ENCODE peak calls at places on chromosomes 12 and 14, in six cellular contexts. R, B, O, D, M and U are unnamed samples.

GRCh38 chr12:57483466-57483865 is 3.8 kb upstream of the ARHGAP9 start:
- DNase-seq in R (no peak), B (no peak), O (no peak), D (peak; percentile 56), M (peak; percentile 44), U (no peak)

GRCh38 chr12:92411687-92412086 is 266.0 kb upstream of the BTG1 start:
- DNase-seq in O (no peak), M (no peak), B (no peak), R (no peak), D (no peak), U (no peak)

GRCh38 chr12:52395761-52396434 is 10.2 kb downstream of the KRT82 start:
- DNase-seq in M (no peak), D (no peak), O (no peak), B (no peak), R (peak; percentile 45), U (no peak)

GRCh38 chr12:82627799-82628198 is 58.9 kb upstream of the TMTC2 start:
- DNase-seq in R (no peak), O (no peak), D (peak; percentile 33), M (peak; percentile 29), B (no peak), U (peak; percentile 25)

GRCh38 chr14:39232554-39233415 is 930 bp upstream of the MIA2 start:
- DNase-seq in M (peak; percentile 47), O (no peak), R (no peak), D (peak; percentile 77), B (no peak), U (peak; percentile 15)

GRCh38 chr12:46227616-46228015 is 41.2 kb downstream of the SLC38A1 start:
- DNase-seq in D (no peak), O (no peak), M (no peak), R (no peak), B (no peak), U (no peak)

GRCh38 chr14:104360522-104360921 is 219.0 kb upstream of the C14orf180 start:
- DNase-seq in M (no peak), R (no peak), O (no peak), B (no peak), D (no peak), U (no peak)

GRCh38 chr12:96153131-96153724 is 40.9 kb upstream of the ELK3 start:
- DNase-seq in R (peak; percentile 30), D (no peak), M (no peak), O (no peak), B (no peak), U (no peak)

GRCh38 chr14:51006781-51007211 is 62.5 kb upstream of the PYGL start:
- DNase-seq in R (no peak), O (no peak), B (peak; percentile 30), M (peak; percentile 33), D (peak; percentile 68), U (no peak)

GRCh38 chr12:46675736-46676135 is 150.1 kb downstream of the SLC38A4 start:
- DNase-seq in B (peak; percentile 26), M (peak; percentile 20), D (peak; percentile 52), O (peak; percentile 36), R (peak; percentile 20), U (peak; percentile 17)

GRCh38 chr14:83706555-83706954 is 1823.4 kb upstream of the FLRT2 start:
- DNase-seq in M (no peak), D (peak; percentile 6), R (no peak), O (no peak), B (no peak), U (no peak)

GRCh38 chr12:6946033-6946919 is 2.5 kb downstream of the C12orf57 start:
- DNase-seq in O (peak; percentile 98), M (no peak), R (peak; percentile 70), B (peak; percentile 86), D (no peak), U (peak; percentile 75)

GRCh38 chr14:78688503-78688902 is 518.3 kb downstream of the NRXN3 start:
- DNase-seq in O (no peak), M (no peak), D (no peak), R (no peak), B (no peak), U (no peak)

GRCh38 chr14:75885829-75886228 is 96.0 kb downstream of the TGFB3 start:
- DNase-seq in R (no peak), O (no peak), D (peak; percentile 59), M (peak; percentile 72), B (no peak), U (no peak)

GRCh38 chr12:93514853-93515252 is 47.5 kb downstream of the MRPL42 start:
- DNase-seq in B (no peak), R (no peak), M (peak; percentile 54), D (peak; percentile 67), O (no peak), U (no peak)

GRCh38 chr12:53985358-53985899 is 483 bp downstream of the HOXC10 start:
- DNase-seq in D (no peak), B (no peak), M (no peak), O (no peak), R (no peak), U (no peak)

GRCh38 chr14:52182853-52183252 is 84.6 kb upstream of the PTGDR start:
- DNase-seq in O (no peak), D (no peak), R (no peak), B (no peak), M (no peak), U (no peak)

GRCh38 chr12:27733052-27733656 is 22.5 kb downstream of the MRPS35 start:
- DNase-seq in M (peak; percentile 30), B (no peak), O (peak; percentile 48), D (peak; percentile 36), R (peak; percentile 55), U (peak; percentile 28)

GRCh38 chr14:100810861-100811461 is 15.0 kb upstream of the MEG3 start:
- DNase-seq in R (no peak), O (no peak), B (no peak), M (no peak), D (peak; percentile 79), U (no peak)

GRCh38 chr14:54317396-54317795 is 79.4 kb upstream of the CDKN3 start:
- DNase-seq in O (no peak), R (no peak), B (no peak), D (no peak), M (no peak), U (no peak)

GRCh38 chr12:63036216-63036973 is 101.4 kb upstream of the PPM1H start:
- DNase-seq in B (no peak), O (no peak), R (no peak), D (no peak), M (no peak), U (no peak)

GRCh38 chr12:116853507-116853906 is 27.7 kb downstream of the HRK start:
- DNase-seq in M (no peak), B (no peak), O (no peak), D (no peak), R (no peak), U (no peak)

GRCh38 chr14:69034612-69035262 is 55.6 kb upstream of the ACTN1 start:
- DNase-seq in D (peak; percentile 41), R (no peak), B (no peak), O (no peak), M (no peak), U (no peak)
- TF ChIP-seq CTCF in D (peak; percentile 31), R (no peak), B (no peak), O (no peak), M (no peak), U (no peak)

GRCh38 chr12:100651108-100651507 is 77.6 kb downstream of the GAS2L3 start:
- DNase-seq in D (no peak), R (no peak), O (no peak), B (no peak), M (no peak), U (no peak)

GRCh38 chr12:100652488-100652887 is 79.0 kb downstream of the GAS2L3 start:
- DNase-seq in M (no peak), R (no peak), O (no peak), D (no peak), B (no peak), U (no peak)

GRCh38 chr12:100656141-100656540 is 82.7 kb downstream of the GAS2L3 start:
- DNase-seq in D (no peak), M (no peak), O (no peak), B (no peak), R (no peak), U (no peak)

GRCh38 chr12:100646896-100647295 is 73.4 kb downstream of the GAS2L3 start:
- DNase-seq in B (no peak), O (no peak), D (no peak), M (no peak), R (no peak), U (no peak)

GRCh38 chr12:100651694-100652093 is 78.2 kb downstream of the GAS2L3 start:
- DNase-seq in D (no peak), O (no peak), R (peak; percentile 25), B (no peak), M (no peak), U (no peak)
- TF ChIP-seq CTCF in D (no peak), O (no peak), R (no peak), B (no peak), M (no peak), U (no peak)

DNA sequence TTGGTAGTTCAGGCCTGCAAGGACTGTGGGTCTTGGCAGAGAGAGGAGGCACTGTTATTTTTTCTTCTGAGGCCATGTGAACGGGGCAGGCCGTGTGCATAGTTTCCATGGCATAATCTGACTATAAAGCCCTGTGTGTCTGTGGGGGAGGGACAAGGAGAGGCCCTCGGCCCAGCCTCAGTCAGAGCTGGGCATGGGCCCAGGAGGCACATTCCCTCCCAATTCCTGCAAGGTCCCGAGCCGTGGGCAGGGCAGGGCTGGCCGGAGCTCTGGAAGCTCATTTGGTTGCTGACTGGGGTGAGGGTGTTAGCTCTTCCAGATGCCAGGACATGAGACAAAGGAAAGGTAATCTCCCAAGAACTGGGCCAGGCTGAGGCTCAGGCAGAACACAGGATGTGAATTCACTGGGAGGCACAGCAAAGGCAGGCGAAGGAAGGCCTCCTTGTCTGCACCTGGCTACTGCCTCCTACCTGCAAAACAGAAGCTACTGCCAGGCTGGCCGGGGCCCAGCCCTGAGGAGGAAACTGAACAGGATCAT is 22.0 kb upstream of the PLEKHG3 start:
- DNase-seq in D (peak; percentile 62), B (peak; percentile 53), O (peak; percentile 70), R (peak; percentile 64), M (peak; percentile 27), U (no peak)
- TF ChIP-seq CTCF in D (no peak), B (no peak), O (no peak), R (no peak), M (no peak), U (no peak)

GRCh38 chr12:126144603-126145002 is 1079.4 kb downstream of the AACS start:
- DNase-seq in R (no peak), B (no peak), O (no peak), D (no peak), M (no peak), U (no peak)

GRCh38 chr12:126139355-126139754 is 1074.1 kb downstream of the AACS start:
- DNase-seq in M (no peak), O (no peak), B (no peak), D (no peak), R (no peak), U (no peak)
- TF ChIP-seq CTCF in M (peak; percentile 15), O (no peak), B (no peak), D (peak; percentile 5), R (no peak), U (no peak)

DNA sequence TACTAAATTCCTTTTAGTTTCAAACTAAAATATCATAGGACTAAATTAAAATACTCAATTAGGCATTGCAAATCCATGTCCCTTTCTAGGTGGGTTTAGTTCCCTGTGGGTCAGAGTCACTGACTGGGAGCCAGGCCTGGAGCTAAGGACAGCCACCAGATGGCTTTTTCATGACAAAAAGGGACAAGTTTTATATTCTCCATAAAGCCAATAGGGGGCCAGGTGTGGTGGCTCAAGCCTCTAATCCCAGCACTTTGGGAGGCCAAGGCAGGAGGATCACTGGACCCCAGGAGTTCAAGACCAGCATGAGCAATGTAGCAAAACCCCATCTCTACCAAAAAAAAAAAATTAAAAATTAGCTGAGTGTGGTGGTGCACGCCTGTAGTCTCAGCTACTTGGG is 35.4 kb upstream of the EIF5 start:
- DNase-seq in R (no peak), M (no peak), O (no peak), D (no peak), B (no peak), U (no peak)
- TF ChIP-seq CTCF in R (no peak), M (peak; percentile 41), O (no peak), D (no peak), B (no peak), U (no peak)